ENCODE peak calls at places on chromosomes 3 and 15, in six cellular contexts. A is ovary, E is aorta, Q is mammary epithelial cell, K is gastrocnemius medialis, S is WERI-Rb-1. B is an unnamed sample.

GRCh38 chr3:115330406-115330805 is 183.3 kb upstream of the ZBTB20 start:
- DNase-seq in A (no peak), E (no peak), Q (peak), K (no peak), S (no peak), B (no peak)

GRCh38 chr3:75192065-75192658 is 472.0 kb upstream of the FRG2C start:
- DNase-seq in A (no peak), E (no peak), Q (peak), K (no peak), S (peak), B (no peak)

GRCh38 chr3:129050556-129051295 is 9.9 kb upstream of the GP9 start:
- DNase-seq in A (peak), E (peak), Q (no peak), K (no peak), S (no peak), B (no peak)

GRCh38 chr3:172300862-172301261 is 147.4 kb downstream of the GHSR start:
- DNase-seq in A (no peak), E (no peak), Q (no peak), K (no peak), S (no peak), B (no peak)

GRCh38 chr3:58164916-58165821 is 45.6 kb downstream of the DNASE1L3 start:
- DNase-seq in A (peak), E (no peak), Q (no peak), K (no peak), S (no peak), B (no peak)

GRCh38 chr3:9770276-9770812 is 597 bp upstream of the CAMK1 start:
- DNase-seq in A (peak), E (peak), Q (no peak), K (peak), S (no peak), B (peak)

GRCh38 chr15:71800835-71801745 is 9.3 kb upstream of the NR2E3 start:
- DNase-seq in A (no peak), E (no peak), Q (peak), K (no peak), S (peak), B (no peak)

GRCh38 chr3:126495786-126496185 is 20.1 kb upstream of the ZXDC start:
- DNase-seq in A (no peak), E (no peak), Q (no peak), K (no peak), S (no peak), B (no peak)

GRCh38 chr3:178036745-178037144 is 499.5 kb upstream of the KCNMB2 start:
- DNase-seq in A (no peak), E (no peak), Q (no peak), K (no peak), S (no peak), B (no peak)

GRCh38 chr15:57663262-57663661 is 43.3 kb upstream of the POLR2M start:
- DNase-seq in A (no peak), E (no peak), Q (no peak), K (no peak), S (no peak), B (no peak)

GRCh38 chr3:15794842-15795562 is 2.8 kb downstream of the ANKRD28 start:
- DNase-seq in A (no peak), E (no peak), Q (no peak), K (no peak), S (no peak), B (no peak)

GRCh38 chr15:40762919-40763800 is 708 bp upstream of the GCHFR start:
- DNase-seq in A (peak), E (peak), Q (peak), K (no peak), S (peak), B (peak)

GRCh38 chr3:170740726-170741591 is 129.0 kb downstream of the RPL22L1 start:
- DNase-seq in A (peak), E (peak), Q (peak), K (peak), S (no peak), B (peak)

GRCh38 chr3:156218353-156218744 is 98.0 kb downstream of the KCNAB1 start:
- DNase-seq in A (no peak), E (no peak), Q (peak), K (no peak), S (no peak), B (no peak)

GRCh38 chr3:88921986-88922385 is 185.4 kb upstream of the EPHA3 start:
- DNase-seq in A (no peak), E (no peak), Q (no peak), K (no peak), S (no peak), B (no peak)

GRCh38 chr3:33047842-33048834 is 48.8 kb downstream of the GLB1 start:
- DNase-seq in A (no peak), E (no peak), Q (peak), K (no peak), S (no peak), B (no peak)

GRCh38 chr15:88645171-88646087 is 6.6 kb downstream of the ISG20 start:
- DNase-seq in A (no peak), E (peak), Q (no peak), K (no peak), S (no peak), B (no peak)

GRCh38 chr3:151265866-151266265 is 12.5 kb downstream of the P2RY14 start:
- DNase-seq in A (no peak), E (no peak), Q (no peak), K (no peak), S (no peak), B (no peak)

GRCh38 chr3:52062499-52062898 is 6.1 kb upstream of the DUSP7 start:
- DNase-seq in A (no peak), E (peak), Q (peak), K (no peak), S (no peak), B (no peak)

GRCh38 chr3:4107430-4107829 is 195.7 kb upstream of the SETMAR start:
- DNase-seq in A (no peak), E (no peak), Q (no peak), K (no peak), S (no peak), B (no peak)

GRCh38 chr3:25897019-25897418 is 107.1 kb downstream of the OXSM start:
- DNase-seq in A (no peak), E (no peak), Q (no peak), K (no peak), S (peak), B (no peak)

GRCh38 chr15:58684036-58684700 is 65.3 kb downstream of the ADAM10 start:
- DNase-seq in A (no peak), E (no peak), Q (no peak), K (no peak), S (no peak), B (no peak)

GRCh38 chr3:61253756-61254155 is 2.5 kb upstream of the FHIT start:
- DNase-seq in A (no peak), E (no peak), Q (no peak), K (no peak), S (no peak), B (no peak)

GRCh38 chr3:61257148-61257547 is 5.9 kb upstream of the FHIT start:
- DNase-seq in A (no peak), E (no peak), Q (no peak), K (no peak), S (no peak), B (no peak)

GRCh38 chr3:61250784-61251173 is 473 bp downstream of the FHIT start:
- DNase-seq in A (peak), E (no peak), Q (peak), K (peak), S (no peak), B (peak)

GRCh38 chr3:61251174-61251972 is at the start of gene FHIT:
- DNase-seq in A (peak), E (peak), Q (peak), K (peak), S (no peak), B (peak)

DNA sequence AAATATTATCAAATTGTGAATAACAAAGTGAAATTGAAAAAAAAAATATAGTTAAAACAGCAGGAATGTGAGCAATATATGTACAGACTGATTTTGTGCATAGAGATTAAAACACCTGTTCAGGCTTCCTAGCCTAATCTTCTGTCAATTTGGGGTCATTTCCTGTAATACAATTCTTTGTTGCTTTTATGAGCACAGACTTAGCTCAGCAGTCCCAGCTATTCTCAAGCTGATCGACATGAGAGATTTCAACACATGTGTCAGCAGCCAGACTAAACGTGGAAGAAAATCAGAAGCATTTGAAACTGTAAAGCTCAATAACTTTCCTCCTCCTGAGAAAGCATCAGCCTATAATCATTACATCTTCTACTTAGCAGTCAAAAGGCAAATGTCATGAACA is 1.6 kb upstream of the FHIT start:
- DNase-seq in A (no peak), E (no peak), Q (no peak), K (no peak), S (no peak), B (no peak)
- H3K27ac ChIP-seq in A (no peak), E (no peak), Q (no peak), K (no peak), S (peak), B (no peak)

DNA sequence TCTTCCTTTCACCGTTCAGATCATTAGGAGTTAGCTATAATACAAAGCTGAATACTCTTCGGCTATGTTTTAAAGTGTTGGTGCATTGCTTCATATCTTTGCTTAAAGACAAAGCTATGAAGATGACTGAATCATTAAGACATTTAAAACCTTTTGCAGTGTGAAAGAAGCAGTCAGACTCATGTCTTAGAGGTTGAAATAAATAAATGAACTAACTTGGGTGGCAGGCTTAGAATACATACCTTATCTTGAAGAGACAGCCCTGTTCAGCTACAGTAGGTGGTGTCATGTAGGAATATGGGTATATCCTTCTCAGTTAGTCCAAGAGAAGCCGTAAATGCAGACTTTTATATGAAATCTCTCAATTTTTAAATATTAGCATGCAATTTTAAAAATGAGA is 63.4 kb downstream of the OPA1 start:
- DNase-seq in A (no peak), E (no peak), Q (no peak), K (no peak), S (no peak), B (no peak)
- H3K27ac ChIP-seq in A (no peak), E (no peak), Q (no peak), K (no peak), S (no peak), B (peak)

GRCh38 chr15:83692820-83693581 is 39.1 kb downstream of the ADAMTSL3 start:
- DNase-seq in A (no peak), E (no peak), Q (no peak), K (no peak), S (no peak), B (no peak)
- H3K27ac ChIP-seq in A (no peak), E (peak), Q (no peak), K (no peak), S (no peak), B (peak)

GRCh38 chr15:64072812-64073211 is 20.8 kb downstream of the CIAO2A start:
- DNase-seq in A (no peak), E (no peak), Q (no peak), K (no peak), S (no peak), B (no peak)
- H3K27ac ChIP-seq in A (no peak), E (no peak), Q (no peak), K (peak), S (no peak), B (peak)

GRCh38 chr3:138371070-138371950 is 22.9 kb downstream of the MRAS start:
- DNase-seq in A (no peak), E (no peak), Q (no peak), K (no peak), S (no peak), B (no peak)

GRCh38 chr3:138367912-138368311 is 19.5 kb downstream of the MRAS start:
- DNase-seq in A (peak), E (peak), Q (no peak), K (no peak), S (no peak), B (peak)

GRCh38 chr3:138367326-138367850 is 19.0 kb downstream of the MRAS start:
- DNase-seq in A (no peak), E (no peak), Q (no peak), K (no peak), S (no peak), B (no peak)

GRCh38 chr3:138369151-138369900 is 20.9 kb downstream of the MRAS start:
- DNase-seq in A (no peak), E (no peak), Q (no peak), K (no peak), S (no peak), B (no peak)

GRCh38 chr3:138370321-138370720 is 21.9 kb downstream of the MRAS start:
- DNase-seq in A (no peak), E (no peak), Q (no peak), K (no peak), S (no peak), B (no peak)
- H3K27ac ChIP-seq in A (no peak), E (no peak), Q (no peak), K (no peak), S (no peak), B (peak)

GRCh38 chr15:65175511-65175910 is 9.6 kb downstream of the CLPX start:
- DNase-seq in A (no peak), E (no peak), Q (no peak), K (no peak), S (no peak), B (no peak)
- H3K27ac ChIP-seq in A (no peak), E (no peak), Q (no peak), K (no peak), S (no peak), B (no peak)

GRCh38 chr15:75104804-75105557 is 81.6 kb downstream of the PPCDC start:
- DNase-seq in A (no peak), E (no peak), Q (peak), K (no peak), S (no peak), B (no peak)
- H3K27ac ChIP-seq in A (no peak), E (no peak), Q (peak), K (no peak), S (no peak), B (peak)

DNA sequence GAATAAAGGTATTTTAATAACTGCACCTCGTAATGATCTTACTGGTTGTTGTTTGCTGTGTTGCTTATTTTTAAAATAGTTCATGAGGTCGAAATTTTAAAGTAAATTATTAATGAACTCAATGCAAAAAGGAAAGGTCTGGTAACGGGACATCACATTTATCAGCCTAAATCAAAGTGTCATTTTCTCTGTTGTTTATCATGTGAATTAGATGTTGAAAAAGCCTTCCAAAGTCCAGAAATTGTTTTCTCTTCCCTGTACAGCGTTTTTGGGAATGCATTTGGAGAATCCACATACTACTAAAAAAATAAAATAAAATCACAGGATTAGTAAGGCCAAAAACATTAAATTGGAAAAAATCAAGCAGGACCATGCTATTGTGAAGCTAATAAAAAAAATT is 339.2 kb upstream of the NECTIN3 start:
- DNase-seq in A (no peak), E (no peak), Q (no peak), K (no peak), S (no peak), B (no peak)
- H3K27ac ChIP-seq in A (no peak), E (no peak), Q (no peak), K (no peak), S (no peak), B (no peak)